ENCODE peak calls at places on chromosome 7, in seven cellular contexts. Y is right cardiac atrium; R is stimulated activated CD8-positive, alpha-beta memory T cell treated with anti-CD3 and anti-CD28 coated beads, Interleukin-4, amount 100 ng/mL, for 4 hours; O is hepatocyte; F is A549; K is activated CD4-positive, alpha-beta memory T cell treated with anti-CD3 and anti-CD28 coated beads, Interleukin-2, amount 10 ng/mL, durations not matched to agents 7 days and 5 days; Q is brain microvascular endothelial cell. Z is an unnamed sample.

GRCh38 chr7:480531-481218 is 39.0 kb downstream of the PDGFA start:
- DNase-seq in K (no peak), R (no peak), O (no peak), Y (peak), F (no peak), Q (no peak), Z (no peak)

GRCh38 chr7:77425151-77426051 is 9.3 kb upstream of the GSAP start:
- DNase-seq in Y (no peak), K (no peak), Q (peak), R (no peak), O (no peak), F (peak), Z (peak)

GRCh38 chr7:35032166-35032565 is 5.1 kb downstream of the DPY19L1 start:
- DNase-seq in O (no peak), R (no peak), F (no peak), Q (no peak), Y (no peak), K (no peak), Z (no peak)

GRCh38 chr7:157572622-157573021 is 235.8 kb downstream of the DNAJB6 start:
- DNase-seq in K (no peak), F (no peak), R (no peak), O (no peak), Y (no peak), Q (no peak), Z (no peak)

GRCh38 chr7:106339513-106340246 is 54.9 kb upstream of the NAMPT start:
- DNase-seq in R (no peak), F (no peak), O (no peak), Q (no peak), K (no peak), Y (no peak), Z (no peak)

GRCh38 chr7:87875151-87876039 is 765 bp downstream of the SLC25A40 start:
- DNase-seq in Q (no peak), K (no peak), O (no peak), F (no peak), R (no peak), Y (no peak), Z (no peak)

GRCh38 chr7:106329408-106329807 is 44.6 kb upstream of the NAMPT start:
- DNase-seq in Y (no peak), O (no peak), R (no peak), Q (no peak), F (no peak), K (no peak), Z (peak)

GRCh38 chr7:4080954-4081353 is 601.1 kb upstream of the FOXK1 start:
- DNase-seq in K (no peak), F (no peak), R (no peak), Y (no peak), Q (no peak), O (no peak), Z (no peak)

GRCh38 chr7:106375499-106375898 is 90.7 kb upstream of the NAMPT start:
- DNase-seq in Y (peak), O (no peak), Q (no peak), R (no peak), F (no peak), K (no peak), Z (no peak)

Z was measured in RCC 7860.